ENCODE peak calls at places on chromosomes 11 and 22, in seven cellular contexts. One of them, this sample, is unnamed.

GRCh38 chr11:2294340-2295290 is 7.1 kb downstream of the C11orf21 start:
- DNase-seq in thyroid gland: no peak
- DNase-seq in endothelial cell of umbilical vein: no peak
- DNase-seq in MM.1S: no peak
- DNase-seq in AG09309: no peak
- DNase-seq in choroid plexus epithelial cell: no peak
- DNase-seq in stomach: peak
- DNase-seq in this sample: no peak

GRCh38 chr11:96000064-96000463 is 76.2 kb upstream of the MTMR2 start:
- DNase-seq in thyroid gland: no peak
- DNase-seq in endothelial cell of umbilical vein: peak
- DNase-seq in MM.1S: peak
- DNase-seq in AG09309: no peak
- DNase-seq in choroid plexus epithelial cell: no peak
- DNase-seq in stomach: no peak
- DNase-seq in this sample: peak

GRCh38 chr11:77660947-77661346 is 23.4 kb upstream of the CLNS1A start:
- DNase-seq in thyroid gland: no peak
- DNase-seq in endothelial cell of umbilical vein: no peak
- DNase-seq in MM.1S: no peak
- DNase-seq in AG09309: no peak
- DNase-seq in choroid plexus epithelial cell: no peak
- DNase-seq in stomach: no peak
- DNase-seq in this sample: no peak

GRCh38 chr11:112195906-112196305 is 20.6 kb downstream of the BCO2 start:
- DNase-seq in thyroid gland: no peak
- DNase-seq in endothelial cell of umbilical vein: no peak
- DNase-seq in MM.1S: no peak
- DNase-seq in AG09309: peak
- DNase-seq in choroid plexus epithelial cell: peak
- DNase-seq in stomach: no peak
- DNase-seq in this sample: peak

GRCh38 chr11:97883086-97883485 is 1137.7 kb upstream of the CNTN5 start:
- DNase-seq in thyroid gland: no peak
- DNase-seq in endothelial cell of umbilical vein: peak
- DNase-seq in MM.1S: no peak
- DNase-seq in AG09309: no peak
- DNase-seq in choroid plexus epithelial cell: peak
- DNase-seq in stomach: no peak
- DNase-seq in this sample: no peak

GRCh38 chr11:11740081-11740702 is 101.6 kb upstream of the USP47 start:
- DNase-seq in thyroid gland: no peak
- DNase-seq in endothelial cell of umbilical vein: no peak
- DNase-seq in MM.1S: no peak
- DNase-seq in AG09309: no peak
- DNase-seq in choroid plexus epithelial cell: no peak
- DNase-seq in stomach: no peak
- DNase-seq in this sample: no peak

GRCh38 chr22:38850941-38851849 is 7.4 kb upstream of the NPTXR start:
- DNase-seq in thyroid gland: no peak
- DNase-seq in endothelial cell of umbilical vein: no peak
- DNase-seq in MM.1S: no peak
- DNase-seq in AG09309: no peak
- DNase-seq in choroid plexus epithelial cell: peak
- DNase-seq in stomach: no peak
- DNase-seq in this sample: peak

GRCh38 chr22:23293720-23294119 is 113.4 kb downstream of the BCR start:
- DNase-seq in thyroid gland: no peak
- DNase-seq in endothelial cell of umbilical vein: no peak
- DNase-seq in MM.1S: no peak
- DNase-seq in AG09309: no peak
- DNase-seq in choroid plexus epithelial cell: no peak
- DNase-seq in stomach: no peak
- DNase-seq in this sample: no peak

GRCh38 chr11:11780843-11781242 is 60.9 kb upstream of the USP47 start:
- DNase-seq in thyroid gland: no peak
- DNase-seq in endothelial cell of umbilical vein: no peak
- DNase-seq in MM.1S: no peak
- DNase-seq in AG09309: no peak
- DNase-seq in choroid plexus epithelial cell: no peak
- DNase-seq in stomach: no peak
- DNase-seq in this sample: no peak

GRCh38 chr11:77884186-77884828 is 63.4 kb downstream of the AAMDC start:
- DNase-seq in thyroid gland: no peak
- DNase-seq in endothelial cell of umbilical vein: no peak
- DNase-seq in MM.1S: no peak
- DNase-seq in AG09309: peak
- DNase-seq in choroid plexus epithelial cell: peak
- DNase-seq in stomach: no peak
- DNase-seq in this sample: peak

DNA sequence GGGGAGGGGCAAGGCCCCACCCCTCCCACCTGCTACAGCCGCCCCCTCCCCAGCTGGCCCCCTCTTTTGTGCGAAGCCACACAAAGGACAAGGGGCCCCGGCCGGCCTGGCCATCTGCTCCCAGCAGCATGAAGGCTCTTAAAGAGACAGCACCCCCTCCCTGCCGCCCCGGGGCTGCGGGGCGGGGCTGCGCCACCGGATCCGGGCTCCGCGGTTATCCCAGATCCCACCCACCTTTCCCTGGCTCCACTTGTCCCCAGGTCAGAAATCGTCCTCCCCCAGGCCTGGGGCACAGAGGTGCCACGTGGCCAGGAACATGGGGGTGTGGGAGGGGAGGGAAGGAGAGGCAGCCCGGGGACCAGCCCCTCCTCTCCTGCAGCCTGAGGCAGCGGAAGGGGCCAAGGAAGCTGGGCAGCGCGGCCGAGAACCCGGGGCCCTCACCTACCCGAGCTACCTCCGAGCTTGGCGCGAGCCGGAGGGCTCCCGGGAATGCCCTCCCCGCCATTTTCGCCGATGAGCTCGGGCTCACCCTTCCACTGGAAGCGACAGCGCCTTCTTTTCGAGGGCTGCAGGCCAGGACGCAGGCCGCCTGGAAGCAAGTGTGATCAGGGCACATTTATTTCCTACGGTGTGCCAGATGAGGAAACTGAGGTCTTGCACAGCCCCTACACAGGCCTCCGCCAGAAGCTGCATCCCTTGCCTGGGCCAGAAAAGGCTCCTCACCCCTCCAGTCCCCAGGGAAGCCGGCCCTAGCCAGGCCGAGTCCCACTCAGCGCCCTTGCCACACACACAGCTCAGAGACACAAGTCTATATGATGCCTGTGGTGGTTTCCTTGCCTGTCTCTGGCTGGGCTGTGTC is 2.5 kb upstream of the RCOR2 start:
- DNase-seq in thyroid gland: peak
- DNase-seq in endothelial cell of umbilical vein: no peak
- DNase-seq in MM.1S: no peak
- DNase-seq in AG09309: no peak
- DNase-seq in choroid plexus epithelial cell: no peak
- DNase-seq in stomach: peak
- DNase-seq in this sample: peak
- H3K4me3 ChIP-seq in thyroid gland: no peak
- H3K4me3 ChIP-seq in endothelial cell of umbilical vein: no peak
- H3K4me3 ChIP-seq in MM.1S: peak
- H3K4me3 ChIP-seq in AG09309: no peak
- H3K4me3 ChIP-seq in choroid plexus epithelial cell: peak
- H3K4me3 ChIP-seq in stomach: peak
- H3K4me3 ChIP-seq in this sample: peak

GRCh38 chr11:65637794-65638317 is at the start of gene SIPA1:
- DNase-seq in thyroid gland: peak
- DNase-seq in endothelial cell of umbilical vein: peak
- DNase-seq in MM.1S: peak
- DNase-seq in AG09309: peak
- DNase-seq in choroid plexus epithelial cell: peak
- DNase-seq in stomach: peak
- DNase-seq in this sample: peak
- TF ChIP-seq CTCF in thyroid gland: peak
- TF ChIP-seq CTCF in endothelial cell of umbilical vein: peak
- TF ChIP-seq CTCF in MM.1S: peak
- TF ChIP-seq CTCF in AG09309: peak
- TF ChIP-seq CTCF in choroid plexus epithelial cell: peak
- TF ChIP-seq CTCF in stomach: no peak
- TF ChIP-seq CTCF in this sample: peak

GRCh38 chr11:61757213-61757862 is 4.9 kb downstream of the MYRF start:
- DNase-seq in thyroid gland: no peak
- DNase-seq in endothelial cell of umbilical vein: no peak
- DNase-seq in MM.1S: no peak
- DNase-seq in AG09309: no peak
- DNase-seq in choroid plexus epithelial cell: no peak
- DNase-seq in stomach: peak
- DNase-seq in this sample: no peak
- H3K4me3 ChIP-seq in thyroid gland: no peak
- H3K4me3 ChIP-seq in endothelial cell of umbilical vein: no peak
- H3K4me3 ChIP-seq in MM.1S: no peak
- H3K4me3 ChIP-seq in AG09309: no peak
- H3K4me3 ChIP-seq in choroid plexus epithelial cell: no peak
- H3K4me3 ChIP-seq in stomach: no peak
- H3K4me3 ChIP-seq in this sample: no peak

DNA sequence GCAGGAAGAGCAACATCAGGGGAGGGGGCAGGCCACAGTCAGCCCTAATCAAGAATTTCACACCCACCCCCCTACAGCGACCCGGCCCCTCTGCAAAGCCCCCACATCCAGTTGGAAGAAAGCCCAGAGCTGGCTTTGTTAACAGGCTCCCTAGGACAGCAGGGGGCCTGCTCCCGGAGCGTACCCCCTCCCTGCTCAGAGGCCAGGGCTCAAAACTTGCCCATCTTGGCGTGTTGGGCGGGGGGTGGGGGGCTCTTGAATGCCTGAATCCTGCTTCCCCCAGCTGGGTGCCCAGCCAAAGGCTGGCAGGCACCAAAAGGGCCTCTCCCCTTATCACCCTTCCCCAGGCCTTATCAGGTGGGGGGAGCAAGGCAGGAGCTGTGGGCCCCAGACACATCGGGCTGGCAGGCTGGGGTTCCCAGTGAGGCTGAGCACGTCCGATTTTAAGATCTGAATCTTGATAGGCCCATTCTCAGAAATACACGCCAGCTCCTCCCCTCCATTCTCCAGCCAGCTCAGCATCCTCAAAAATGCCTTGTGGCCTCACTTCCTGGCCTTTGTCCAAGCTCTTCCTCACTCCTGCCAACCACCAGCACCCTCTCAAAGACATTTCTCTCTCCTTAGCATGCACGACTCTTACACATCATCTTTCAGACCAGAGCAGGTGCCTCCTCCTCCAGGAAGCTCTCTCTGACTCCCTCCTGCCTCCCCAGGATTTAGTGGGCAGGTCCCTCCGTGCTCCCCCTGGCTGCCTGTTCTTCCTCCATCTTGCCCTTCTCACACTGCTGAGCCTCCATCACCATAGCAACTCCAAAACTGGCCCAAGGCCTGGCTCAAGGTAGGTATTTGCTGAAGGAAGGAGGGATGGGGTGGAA is 384.8 kb downstream of the MN1 start:
- DNase-seq in thyroid gland: no peak
- DNase-seq in endothelial cell of umbilical vein: peak
- DNase-seq in MM.1S: no peak
- DNase-seq in AG09309: peak
- DNase-seq in choroid plexus epithelial cell: peak
- DNase-seq in stomach: peak
- DNase-seq in this sample: peak
- TF ChIP-seq CTCF in thyroid gland: no peak
- TF ChIP-seq CTCF in endothelial cell of umbilical vein: no peak
- TF ChIP-seq CTCF in MM.1S: no peak
- TF ChIP-seq CTCF in AG09309: no peak
- TF ChIP-seq CTCF in choroid plexus epithelial cell: peak
- TF ChIP-seq CTCF in stomach: no peak
- TF ChIP-seq CTCF in this sample: no peak

DNA sequence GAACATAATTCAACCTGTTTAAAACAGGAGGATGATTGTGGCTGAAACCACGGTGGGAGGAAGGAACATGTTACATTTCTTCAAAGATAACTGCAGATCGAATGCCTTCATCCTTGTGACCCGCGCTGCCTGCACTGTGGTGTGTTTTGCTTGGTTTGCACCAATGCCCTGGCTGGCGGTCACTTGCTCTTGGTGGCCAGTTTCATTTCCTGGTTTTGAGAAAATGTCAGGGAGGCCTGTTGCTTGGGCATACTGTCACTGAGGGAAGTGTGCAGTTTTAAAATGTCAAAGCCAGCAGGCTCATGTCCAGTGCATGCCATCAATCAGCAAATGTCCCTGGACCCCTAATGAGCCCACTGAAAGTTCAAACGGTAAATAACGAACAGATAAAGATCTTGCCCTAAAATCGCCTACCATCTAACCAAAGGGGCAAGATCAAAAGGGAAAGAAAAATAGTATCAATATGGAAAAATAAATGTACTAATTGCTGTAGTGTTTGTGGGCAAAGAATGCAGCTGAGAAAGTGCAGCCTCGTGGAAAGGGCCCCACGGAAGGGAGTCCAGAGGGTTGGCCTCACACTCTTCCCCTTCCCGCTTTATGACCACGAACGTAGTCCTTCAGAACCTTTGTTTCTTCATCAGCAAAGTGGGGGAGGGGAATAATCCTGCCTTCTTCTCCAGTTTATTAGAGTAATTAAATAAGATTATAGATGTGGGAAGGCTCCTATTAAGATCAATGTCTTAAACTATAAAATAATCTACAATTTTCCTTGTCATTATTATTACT is 40.8 kb downstream of the FLI1 start:
- DNase-seq in thyroid gland: no peak
- DNase-seq in endothelial cell of umbilical vein: no peak
- DNase-seq in MM.1S: peak
- DNase-seq in AG09309: no peak
- DNase-seq in choroid plexus epithelial cell: no peak
- DNase-seq in stomach: peak
- DNase-seq in this sample: no peak
- H3K4me3 ChIP-seq in thyroid gland: no peak
- H3K4me3 ChIP-seq in endothelial cell of umbilical vein: no peak
- H3K4me3 ChIP-seq in MM.1S: peak
- H3K4me3 ChIP-seq in AG09309: no peak
- H3K4me3 ChIP-seq in choroid plexus epithelial cell: no peak
- H3K4me3 ChIP-seq in stomach: no peak
- H3K4me3 ChIP-seq in this sample: no peak

GRCh38 chr22:25122136-25122764 is 77.4 kb upstream of the CRYBB3 start:
- DNase-seq in thyroid gland: no peak
- DNase-seq in endothelial cell of umbilical vein: no peak
- DNase-seq in MM.1S: no peak
- DNase-seq in AG09309: no peak
- DNase-seq in choroid plexus epithelial cell: no peak
- DNase-seq in stomach: no peak
- DNase-seq in this sample: no peak
- TF ChIP-seq CTCF in thyroid gland: no peak
- TF ChIP-seq CTCF in endothelial cell of umbilical vein: no peak
- TF ChIP-seq CTCF in MM.1S: no peak
- TF ChIP-seq CTCF in AG09309: no peak
- TF ChIP-seq CTCF in choroid plexus epithelial cell: no peak
- TF ChIP-seq CTCF in stomach: no peak
- TF ChIP-seq CTCF in this sample: no peak

This sample was measured in fibroblast of villous mesenchyme.